ENCODE peak calls at places on chromosomes 11 and 22, in five cellular contexts. One of them, this sample, is unnamed.

GRCh38 chr22:43155789-43156188 is 4.4 kb downstream of the TSPO start:
- ATAC-seq in A549: no peak
- ATAC-seq in IMR-90: no peak
- ATAC-seq in right lobe of liver: no peak
- ATAC-seq in heart left ventricle: no peak
- ATAC-seq in this sample: no peak

GRCh38 chr11:85590848-85591483 is 36.2 kb downstream of the DLG2 start:
- ATAC-seq in right lobe of liver: peak
- ATAC-seq in A549: peak
- ATAC-seq in heart left ventricle: no peak
- ATAC-seq in IMR-90: peak
- ATAC-seq in this sample: no peak

GRCh38 chr22:47371263-47372090 is 609.0 kb downstream of the TBC1D22A start:
- ATAC-seq in IMR-90: no peak
- ATAC-seq in A549: no peak
- ATAC-seq in right lobe of liver: no peak
- ATAC-seq in heart left ventricle: no peak
- ATAC-seq in this sample: no peak

GRCh38 chr11:45872513-45873356 is 12.7 kb upstream of the MAPK8IP1 start:
- ATAC-seq in right lobe of liver: peak
- ATAC-seq in IMR-90: peak
- ATAC-seq in A549: peak
- ATAC-seq in heart left ventricle: peak
- ATAC-seq in this sample: peak

GRCh38 chr22:48885271-48885918 is 942.3 kb downstream of the BRD1 start:
- ATAC-seq in right lobe of liver: no peak
- ATAC-seq in IMR-90: no peak
- ATAC-seq in heart left ventricle: no peak
- ATAC-seq in A549: no peak
- ATAC-seq in this sample: no peak

GRCh38 chr22:33519140-33519973 is 400.9 kb downstream of the LARGE1 start:
- ATAC-seq in IMR-90: peak
- ATAC-seq in right lobe of liver: peak
- ATAC-seq in heart left ventricle: peak
- ATAC-seq in A549: peak
- ATAC-seq in this sample: peak

GRCh38 chr11:131495417-131495816 is 125.0 kb downstream of the NTM start:
- ATAC-seq in right lobe of liver: no peak
- ATAC-seq in IMR-90: no peak
- ATAC-seq in heart left ventricle: peak
- ATAC-seq in A549: no peak
- ATAC-seq in this sample: peak

GRCh38 chr11:44593194-44593593 is 27.7 kb downstream of the CD82 start:
- ATAC-seq in IMR-90: no peak
- ATAC-seq in heart left ventricle: no peak
- ATAC-seq in right lobe of liver: no peak
- ATAC-seq in A549: no peak
- ATAC-seq in this sample: no peak

GRCh38 chr11:79157738-79158137 is 283.1 kb downstream of the TENM4 start:
- ATAC-seq in IMR-90: no peak
- ATAC-seq in heart left ventricle: no peak
- ATAC-seq in right lobe of liver: no peak
- ATAC-seq in A549: no peak
- ATAC-seq in this sample: no peak

GRCh38 chr11:79152511-79152910 is 288.3 kb downstream of the TENM4 start:
- ATAC-seq in A549: no peak
- ATAC-seq in heart left ventricle: no peak
- ATAC-seq in IMR-90: no peak
- ATAC-seq in right lobe of liver: no peak
- ATAC-seq in this sample: no peak

GRCh38 chr11:79150966-79151365 is 289.9 kb downstream of the TENM4 start:
- ATAC-seq in heart left ventricle: no peak
- ATAC-seq in A549: no peak
- ATAC-seq in right lobe of liver: no peak
- ATAC-seq in IMR-90: peak
- ATAC-seq in this sample: no peak

GRCh38 chr11:79156031-79156430 is 284.8 kb downstream of the TENM4 start:
- ATAC-seq in right lobe of liver: peak
- ATAC-seq in A549: no peak
- ATAC-seq in heart left ventricle: no peak
- ATAC-seq in IMR-90: no peak
- ATAC-seq in this sample: no peak

GRCh38 chr11:79155237-79155636 is 285.6 kb downstream of the TENM4 start:
- ATAC-seq in heart left ventricle: no peak
- ATAC-seq in A549: no peak
- ATAC-seq in IMR-90: no peak
- ATAC-seq in right lobe of liver: no peak
- ATAC-seq in this sample: no peak
- TF ChIP-seq POLR2A in heart left ventricle: no peak
- TF ChIP-seq POLR2A in A549: no peak
- TF ChIP-seq POLR2A in IMR-90: no peak
- TF ChIP-seq POLR2A in right lobe of liver: no peak
- TF ChIP-seq POLR2A in this sample: no peak

GRCh38 chr11:66883021-66883968 is 26.4 kb downstream of the LRFN4 start:
- ATAC-seq in right lobe of liver: peak
- ATAC-seq in A549: peak
- ATAC-seq in heart left ventricle: peak
- ATAC-seq in IMR-90: peak
- ATAC-seq in this sample: peak
- TF ChIP-seq POLR2A in right lobe of liver: no peak
- TF ChIP-seq POLR2A in A549: no peak
- TF ChIP-seq POLR2A in heart left ventricle: no peak
- TF ChIP-seq POLR2A in IMR-90: no peak
- TF ChIP-seq POLR2A in this sample: no peak

DNA sequence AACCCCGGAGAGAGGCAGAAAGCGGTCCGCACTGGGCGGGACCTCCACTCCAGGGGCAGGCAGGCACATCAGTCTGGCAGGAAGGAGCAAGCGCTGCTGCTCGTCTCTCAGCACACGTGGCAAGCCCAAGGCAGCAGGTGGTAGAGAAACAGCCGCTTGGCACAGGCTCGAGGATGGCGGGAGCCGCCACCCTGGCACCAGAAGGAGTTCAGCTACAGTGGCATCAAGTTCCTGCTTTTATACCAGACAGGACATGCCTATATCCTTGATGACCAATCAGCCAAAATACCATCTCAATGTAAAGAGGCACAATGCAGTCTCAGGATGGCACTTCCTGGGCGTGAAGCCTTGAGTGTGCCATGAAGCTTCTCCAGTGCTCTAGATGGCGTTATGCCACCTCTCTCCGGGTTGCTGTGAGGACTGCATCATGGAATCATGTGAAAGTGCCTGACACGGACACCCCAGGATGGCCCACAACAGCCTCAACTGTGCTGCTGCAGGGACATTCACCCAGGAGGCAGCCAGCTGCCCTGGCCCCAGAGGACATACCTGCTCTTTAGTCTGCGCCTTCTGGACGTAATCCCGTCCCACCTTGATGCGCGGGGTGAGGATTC is 64.8 kb downstream of the APOL1 start:
- ATAC-seq in IMR-90: no peak
- ATAC-seq in right lobe of liver: peak
- ATAC-seq in heart left ventricle: no peak
- ATAC-seq in A549: no peak
- ATAC-seq in this sample: peak
- TF ChIP-seq POLR2A in IMR-90: no peak
- TF ChIP-seq POLR2A in right lobe of liver: no peak
- TF ChIP-seq POLR2A in heart left ventricle: no peak
- TF ChIP-seq POLR2A in A549: no peak
- TF ChIP-seq POLR2A in this sample: no peak

GRCh38 chr11:75275581-75275980 is 35.0 kb downstream of the TPBGL start:
- ATAC-seq in A549: no peak
- ATAC-seq in heart left ventricle: peak
- ATAC-seq in IMR-90: peak
- ATAC-seq in right lobe of liver: peak
- ATAC-seq in this sample: no peak

GRCh38 chr11:75279273-75279672 is 38.7 kb downstream of the TPBGL start:
- ATAC-seq in IMR-90: peak
- ATAC-seq in A549: no peak
- ATAC-seq in right lobe of liver: no peak
- ATAC-seq in heart left ventricle: peak
- ATAC-seq in this sample: no peak

GRCh38 chr11:75276696-75277095 is 36.1 kb downstream of the TPBGL start:
- ATAC-seq in heart left ventricle: no peak
- ATAC-seq in IMR-90: no peak
- ATAC-seq in right lobe of liver: no peak
- ATAC-seq in A549: no peak
- ATAC-seq in this sample: no peak

GRCh38 chr11:75277991-75278790 is 37.6 kb downstream of the TPBGL start:
- ATAC-seq in right lobe of liver: no peak
- ATAC-seq in A549: no peak
- ATAC-seq in heart left ventricle: no peak
- ATAC-seq in IMR-90: no peak
- ATAC-seq in this sample: no peak

DNA sequence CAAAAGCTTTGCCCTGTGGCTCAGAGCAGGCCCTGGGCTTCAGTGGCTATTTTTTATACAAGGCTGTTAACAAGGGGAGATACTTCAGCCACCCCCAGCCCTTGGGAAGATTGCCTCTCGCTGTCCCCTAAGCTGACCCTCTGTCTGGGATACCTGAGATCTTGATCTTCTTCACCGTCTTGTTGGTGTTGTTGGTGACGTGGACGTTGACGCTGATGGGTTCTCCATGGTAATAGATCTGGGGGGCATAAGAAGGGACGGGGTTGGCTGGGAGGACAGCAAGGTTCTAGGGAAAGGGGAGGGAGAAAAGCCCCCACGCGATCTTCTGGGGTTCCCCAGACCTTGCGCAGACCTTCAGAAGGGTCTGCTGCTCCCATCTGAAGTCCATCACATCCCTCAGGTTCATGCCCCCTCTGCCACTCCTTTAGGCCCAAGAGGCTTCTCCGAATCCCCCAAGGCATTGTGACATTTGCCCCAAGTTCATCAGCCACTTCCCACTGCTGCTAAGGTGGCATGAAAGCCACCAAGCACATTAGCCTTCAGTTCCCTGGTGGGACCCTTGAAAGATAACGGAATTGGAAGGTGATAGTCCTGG is 36.7 kb downstream of the TPBGL start:
- ATAC-seq in heart left ventricle: no peak
- ATAC-seq in A549: no peak
- ATAC-seq in IMR-90: no peak
- ATAC-seq in right lobe of liver: no peak
- ATAC-seq in this sample: no peak
- TF ChIP-seq POLR2A in heart left ventricle: no peak
- TF ChIP-seq POLR2A in A549: no peak
- TF ChIP-seq POLR2A in IMR-90: no peak
- TF ChIP-seq POLR2A in right lobe of liver: no peak
- TF ChIP-seq POLR2A in this sample: no peak

DNA sequence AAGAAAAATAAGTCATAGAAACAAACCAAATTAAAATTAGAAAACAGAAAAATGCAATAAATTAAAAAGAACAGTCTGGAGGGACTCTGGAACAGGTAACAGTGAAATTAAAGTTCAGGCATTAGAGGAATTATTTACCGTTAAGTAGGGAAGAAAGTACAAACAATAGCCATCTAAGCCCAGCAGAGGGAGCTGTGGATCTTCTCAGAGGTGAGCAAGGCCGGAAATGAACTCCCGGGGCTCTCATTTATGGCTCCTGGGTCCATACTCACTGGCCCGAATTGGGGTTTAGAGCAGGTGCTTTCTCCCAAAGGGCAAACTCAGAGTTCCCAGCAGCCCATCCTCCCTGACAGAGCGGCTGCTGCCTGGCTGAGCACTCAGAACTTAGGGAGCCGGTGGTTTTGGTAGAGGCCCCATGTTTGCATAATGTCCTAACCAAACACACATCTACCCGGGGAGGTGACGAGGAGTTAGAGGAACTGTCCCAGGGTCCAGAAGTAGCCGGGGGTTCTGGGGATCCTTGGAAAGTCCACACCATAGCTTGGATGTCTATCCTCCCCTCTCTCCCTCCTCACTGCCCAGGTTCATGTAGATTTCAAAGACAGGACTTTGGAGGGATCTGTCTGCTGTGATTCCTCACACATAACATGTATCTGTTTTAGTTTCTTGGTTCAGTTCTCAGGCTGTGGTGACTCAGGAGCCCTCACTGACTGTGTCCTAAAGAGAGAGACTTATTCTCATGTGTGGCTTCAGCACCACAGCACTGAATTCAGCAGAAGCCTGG is 87.7 kb upstream of the VPREB1 start:
- ATAC-seq in heart left ventricle: peak
- ATAC-seq in IMR-90: peak
- ATAC-seq in right lobe of liver: peak
- ATAC-seq in A549: peak
- ATAC-seq in this sample: no peak
- TF ChIP-seq POLR2A in heart left ventricle: no peak
- TF ChIP-seq POLR2A in IMR-90: no peak
- TF ChIP-seq POLR2A in right lobe of liver: no peak
- TF ChIP-seq POLR2A in A549: no peak
- TF ChIP-seq POLR2A in this sample: no peak

GRCh38 chr11:4393209-4394196 is at the start of gene TRIM21:
- ATAC-seq in A549: peak
- ATAC-seq in heart left ventricle: peak
- ATAC-seq in IMR-90: peak
- ATAC-seq in right lobe of liver: peak
- ATAC-seq in this sample: peak
- TF ChIP-seq POLR2A in A549: no peak
- TF ChIP-seq POLR2A in heart left ventricle: peak
- TF ChIP-seq POLR2A in IMR-90: no peak
- TF ChIP-seq POLR2A in right lobe of liver: peak
- TF ChIP-seq POLR2A in this sample: peak

This sample was measured in gastroesophageal sphincter.